ENCODE peak calls at places on chromosomes 11 and 22, in eight cellular contexts. F, B, K, P, M, R, U and W are unnamed samples.

GRCh38 chr22:45491841-45492240 is 10.8 kb upstream of the FBLN1 start:
- DNase-seq in R (no peak), K (no peak), F (no peak), U (no peak), M (no peak), B (no peak), P (no peak), W (no peak)

GRCh38 chr11:27497284-27497866 is 9.2 kb downstream of the LIN7C start:
- DNase-seq in U (no peak), P (peak; percentile 37), R (no peak), M (peak; percentile 24), K (no peak), F (no peak), B (no peak), W (no peak)

GRCh38 chr11:103047837-103048236 is 44.1 kb downstream of the DCUN1D5 start:
- DNase-seq in R (no peak), M (no peak), U (no peak), K (no peak), F (no peak), B (no peak), P (no peak), W (no peak)

GRCh38 chr11:24738972-24739371 is 242.1 kb downstream of the LUZP2 start:
- DNase-seq in K (no peak), M (peak; percentile 56), U (no peak), P (no peak), R (no peak), B (no peak), F (no peak), W (no peak)

GRCh38 chr11:9765320-9766101 is 101.6 kb downstream of the SWAP70 start:
- DNase-seq in M (no peak), B (no peak), U (no peak), F (no peak), R (no peak), K (no peak), P (no peak), W (no peak)

GRCh38 chr22:38826386-38826785 is 17.4 kb downstream of the NPTXR start:
- DNase-seq in F (no peak), B (no peak), P (no peak), R (no peak), M (no peak), U (no peak), K (no peak), W (no peak)

GRCh38 chr11:10267821-10268220 is 26.2 kb downstream of the SBF2 start:
- DNase-seq in R (no peak), F (no peak), U (no peak), K (no peak), P (no peak), B (no peak), M (no peak), W (no peak)

GRCh38 chr11:13487661-13488030 is 8.2 kb downstream of the PTH start:
- DNase-seq in K (no peak), P (peak; percentile 61), M (no peak), B (no peak), F (no peak), U (peak; percentile 25), R (no peak), W (peak; percentile 12)

GRCh38 chr11:134346976-134347350 is 15.2 kb downstream of the GLB1L2 start:
- DNase-seq in M (no peak), P (no peak), F (no peak), K (no peak), B (no peak), R (no peak), U (no peak), W (no peak)

GRCh38 chr22:49297286-49297870 is 530.3 kb downstream of the BRD1 start:
- DNase-seq in K (no peak), M (no peak), U (no peak), P (no peak), R (no peak), F (no peak), B (no peak), W (no peak)

GRCh38 chr11:57358543-57358961 is 20.4 kb downstream of the P2RX3 start:
- DNase-seq in R (no peak), B (no peak), K (no peak), U (no peak), P (peak; percentile 14), M (peak; percentile 9), F (no peak), W (no peak)

GRCh38 chr11:70703141-70704052 is 305.1 kb downstream of the CTTN start:
- DNase-seq in U (no peak), M (no peak), K (no peak), P (no peak), F (no peak), B (no peak), R (no peak), W (no peak)

GRCh38 chr22:17140022-17140421 is 18.9 kb upstream of the TMEM121B start:
- DNase-seq in R (no peak), B (no peak), P (no peak), K (no peak), U (no peak), M (no peak), F (no peak), W (no peak)

GRCh38 chr22:48333816-48334735 is 1493.6 kb downstream of the BRD1 start:
- DNase-seq in U (no peak), B (no peak), M (no peak), F (no peak), K (no peak), P (no peak), R (peak; percentile 35), W (no peak)

GRCh38 chr11:3183523-3183922 is 18.4 kb upstream of the OSBPL5 start:
- DNase-seq in B (no peak), F (no peak), K (no peak), U (no peak), P (no peak), M (no peak), R (no peak), W (no peak)

GRCh38 chr11:72195921-72196320 is 4.0 kb downstream of the FOLR1 start:
- DNase-seq in M (no peak), R (no peak), U (no peak), K (no peak), P (no peak), B (no peak), F (no peak), W (no peak)

GRCh38 chr22:20013382-20013871 is 3.2 kb downstream of the ARVCF start:
- DNase-seq in R (no peak), U (peak; percentile 72), M (no peak), B (no peak), F (no peak), K (peak; percentile 21), P (peak; percentile 51), W (no peak)

GRCh38 chr11:66676931-66677598 is 622 bp downstream of the RBM4B start:
- DNase-seq in B (no peak), P (peak; percentile 7), R (no peak), M (no peak), K (no peak), U (no peak), F (no peak), W (no peak)

GRCh38 chr11:58121101-58121500 is 4.2 kb downstream of the OR9I1 start:
- DNase-seq in M (no peak), K (no peak), F (no peak), B (no peak), R (no peak), U (no peak), P (no peak), W (no peak)

GRCh38 chr11:8828580-8829358 is 82.2 kb upstream of the AKIP1 start:
- DNase-seq in B (no peak), R (no peak), K (no peak), P (no peak), M (peak; percentile 73), U (no peak), F (no peak), W (no peak)

GRCh38 chr11:69511358-69512015 is 30.0 kb downstream of the LINC01488 start:
- DNase-seq in K (no peak), M (no peak), R (no peak), U (no peak), P (no peak), B (no peak), F (no peak), W (peak; percentile 5)

GRCh38 chr11:114243461-114244372 is 52.5 kb upstream of the NNMT start:
- DNase-seq in P (no peak), F (no peak), K (no peak), M (no peak), R (peak; percentile 50), U (no peak), B (no peak), W (no peak)

GRCh38 chr11:44761546-44761961 is 34.8 kb downstream of the TSPAN18 start:
- DNase-seq in K (no peak), R (peak; percentile 74), P (no peak), M (no peak), B (no peak), U (no peak), F (no peak), W (no peak)

GRCh38 chr11:6319001-6319878 is 1.1 kb downstream of the CAVIN3 start:
- DNase-seq in B (no peak), F (no peak), P (peak; percentile 16), K (no peak), R (no peak), M (no peak), U (peak; percentile 25), W (no peak)

GRCh38 chr11:66112041-66112491 is 42.0 kb downstream of the PACS1 start:
- DNase-seq in F (no peak), R (no peak), P (no peak), B (no peak), M (no peak), U (no peak), K (no peak), W (no peak)